ENCODE peak calls at places on chromosomes 11 and 22, in nine cellular contexts. One of them, this sample, is unnamed.

GRCh38 chr11:352456-353180 is 16.7 kb upstream of the B4GALNT4 start:
- DNase-seq in tibial nerve: no peak
- DNase-seq in memory B cell: no peak
- DNase-seq in RPMI7951: no peak
- DNase-seq in mesothelial cell of epicardium: no peak
- DNase-seq in stimulated activated CD4-positive, alpha-beta T cell treated with anti-CD3 and anti-CD28 coated beads, Interleukin-1b, Interleukin-23, amount 100 ng/mL, for 1 hour: no peak
- DNase-seq in A549: no peak
- DNase-seq in fibroblast of the conjunctiva: no peak
- DNase-seq in activated naive CD8-positive, alpha-beta T cell treated with anti-CD3 and anti-CD28 coated beads, Interleukin-2, amount 50 U/mL, for 24 hours: no peak
- DNase-seq in this sample: no peak

GRCh38 chr11:10943968-10944367 is 86.1 kb upstream of the ZBED5 start:
- DNase-seq in stimulated activated CD4-positive, alpha-beta T cell treated with anti-CD3 and anti-CD28 coated beads, Interleukin-1b, Interleukin-23, amount 100 ng/mL, for 1 hour: no peak
- DNase-seq in activated naive CD8-positive, alpha-beta T cell treated with anti-CD3 and anti-CD28 coated beads, Interleukin-2, amount 50 U/mL, for 24 hours: no peak
- DNase-seq in fibroblast of the conjunctiva: no peak
- DNase-seq in memory B cell: no peak
- DNase-seq in tibial nerve: no peak
- DNase-seq in mesothelial cell of epicardium: no peak
- DNase-seq in A549: no peak
- DNase-seq in RPMI7951: no peak
- DNase-seq in this sample: no peak

GRCh38 chr22:38144025-38144405 is 33.5 kb upstream of the BAIAP2L2 start:
- DNase-seq in fibroblast of the conjunctiva: no peak
- DNase-seq in memory B cell: no peak
- DNase-seq in A549: peak
- DNase-seq in stimulated activated CD4-positive, alpha-beta T cell treated with anti-CD3 and anti-CD28 coated beads, Interleukin-1b, Interleukin-23, amount 100 ng/mL, for 1 hour: no peak
- DNase-seq in tibial nerve: no peak
- DNase-seq in mesothelial cell of epicardium: no peak
- DNase-seq in activated naive CD8-positive, alpha-beta T cell treated with anti-CD3 and anti-CD28 coated beads, Interleukin-2, amount 50 U/mL, for 24 hours: no peak
- DNase-seq in RPMI7951: no peak
- DNase-seq in this sample: no peak

GRCh38 chr22:20422271-20422958 is 15.2 kb downstream of the SCARF2 start:
- DNase-seq in RPMI7951: peak
- DNase-seq in A549: no peak
- DNase-seq in activated naive CD8-positive, alpha-beta T cell treated with anti-CD3 and anti-CD28 coated beads, Interleukin-2, amount 50 U/mL, for 24 hours: no peak
- DNase-seq in fibroblast of the conjunctiva: peak
- DNase-seq in tibial nerve: no peak
- DNase-seq in memory B cell: no peak
- DNase-seq in stimulated activated CD4-positive, alpha-beta T cell treated with anti-CD3 and anti-CD28 coated beads, Interleukin-1b, Interleukin-23, amount 100 ng/mL, for 1 hour: no peak
- DNase-seq in mesothelial cell of epicardium: no peak
- DNase-seq in this sample: no peak

GRCh38 chr11:107770546-107770945 is 58.7 kb upstream of the SLN start:
- DNase-seq in stimulated activated CD4-positive, alpha-beta T cell treated with anti-CD3 and anti-CD28 coated beads, Interleukin-1b, Interleukin-23, amount 100 ng/mL, for 1 hour: no peak
- DNase-seq in mesothelial cell of epicardium: no peak
- DNase-seq in A549: no peak
- DNase-seq in RPMI7951: peak
- DNase-seq in tibial nerve: no peak
- DNase-seq in activated naive CD8-positive, alpha-beta T cell treated with anti-CD3 and anti-CD28 coated beads, Interleukin-2, amount 50 U/mL, for 24 hours: no peak
- DNase-seq in fibroblast of the conjunctiva: no peak
- DNase-seq in memory B cell: no peak
- DNase-seq in this sample: no peak

GRCh38 chr11:92796744-92797143 is 172.7 kb upstream of the MTNR1B start:
- DNase-seq in RPMI7951: no peak
- DNase-seq in tibial nerve: no peak
- DNase-seq in memory B cell: no peak
- DNase-seq in activated naive CD8-positive, alpha-beta T cell treated with anti-CD3 and anti-CD28 coated beads, Interleukin-2, amount 50 U/mL, for 24 hours: no peak
- DNase-seq in stimulated activated CD4-positive, alpha-beta T cell treated with anti-CD3 and anti-CD28 coated beads, Interleukin-1b, Interleukin-23, amount 100 ng/mL, for 1 hour: no peak
- DNase-seq in mesothelial cell of epicardium: no peak
- DNase-seq in fibroblast of the conjunctiva: no peak
- DNase-seq in A549: no peak
- DNase-seq in this sample: no peak

GRCh38 chr22:35894464-35894878 is 134.2 kb downstream of the RBFOX2 start:
- DNase-seq in A549: no peak
- DNase-seq in fibroblast of the conjunctiva: no peak
- DNase-seq in stimulated activated CD4-positive, alpha-beta T cell treated with anti-CD3 and anti-CD28 coated beads, Interleukin-1b, Interleukin-23, amount 100 ng/mL, for 1 hour: no peak
- DNase-seq in tibial nerve: peak
- DNase-seq in activated naive CD8-positive, alpha-beta T cell treated with anti-CD3 and anti-CD28 coated beads, Interleukin-2, amount 50 U/mL, for 24 hours: no peak
- DNase-seq in RPMI7951: no peak
- DNase-seq in memory B cell: no peak
- DNase-seq in mesothelial cell of epicardium: no peak
- DNase-seq in this sample: no peak

GRCh38 chr11:85685131-85685819 is 720 bp downstream of the CCDC89 start:
- DNase-seq in RPMI7951: no peak
- DNase-seq in mesothelial cell of epicardium: no peak
- DNase-seq in memory B cell: no peak
- DNase-seq in activated naive CD8-positive, alpha-beta T cell treated with anti-CD3 and anti-CD28 coated beads, Interleukin-2, amount 50 U/mL, for 24 hours: no peak
- DNase-seq in fibroblast of the conjunctiva: no peak
- DNase-seq in A549: no peak
- DNase-seq in tibial nerve: no peak
- DNase-seq in stimulated activated CD4-positive, alpha-beta T cell treated with anti-CD3 and anti-CD28 coated beads, Interleukin-1b, Interleukin-23, amount 100 ng/mL, for 1 hour: no peak
- DNase-seq in this sample: no peak

GRCh38 chr11:29012507-29012906 is 904.3 kb downstream of the METTL15 start:
- DNase-seq in activated naive CD8-positive, alpha-beta T cell treated with anti-CD3 and anti-CD28 coated beads, Interleukin-2, amount 50 U/mL, for 24 hours: no peak
- DNase-seq in memory B cell: no peak
- DNase-seq in A549: no peak
- DNase-seq in tibial nerve: no peak
- DNase-seq in RPMI7951: no peak
- DNase-seq in fibroblast of the conjunctiva: no peak
- DNase-seq in mesothelial cell of epicardium: no peak
- DNase-seq in stimulated activated CD4-positive, alpha-beta T cell treated with anti-CD3 and anti-CD28 coated beads, Interleukin-1b, Interleukin-23, amount 100 ng/mL, for 1 hour: no peak
- DNase-seq in this sample: no peak

GRCh38 chr22:46148885-46149492 is 1.3 kb upstream of the PPARA start:
- DNase-seq in A549: no peak
- DNase-seq in memory B cell: peak
- DNase-seq in mesothelial cell of epicardium: no peak
- DNase-seq in stimulated activated CD4-positive, alpha-beta T cell treated with anti-CD3 and anti-CD28 coated beads, Interleukin-1b, Interleukin-23, amount 100 ng/mL, for 1 hour: no peak
- DNase-seq in activated naive CD8-positive, alpha-beta T cell treated with anti-CD3 and anti-CD28 coated beads, Interleukin-2, amount 50 U/mL, for 24 hours: no peak
- DNase-seq in fibroblast of the conjunctiva: no peak
- DNase-seq in tibial nerve: peak
- DNase-seq in RPMI7951: no peak
- DNase-seq in this sample: no peak

GRCh38 chr11:61787928-61788491 is 4.4 kb downstream of the TMEM258 start:
- DNase-seq in RPMI7951: peak
- DNase-seq in memory B cell: no peak
- DNase-seq in A549: peak
- DNase-seq in activated naive CD8-positive, alpha-beta T cell treated with anti-CD3 and anti-CD28 coated beads, Interleukin-2, amount 50 U/mL, for 24 hours: peak
- DNase-seq in tibial nerve: no peak
- DNase-seq in stimulated activated CD4-positive, alpha-beta T cell treated with anti-CD3 and anti-CD28 coated beads, Interleukin-1b, Interleukin-23, amount 100 ng/mL, for 1 hour: no peak
- DNase-seq in mesothelial cell of epicardium: no peak
- DNase-seq in fibroblast of the conjunctiva: peak
- DNase-seq in this sample: peak

GRCh38 chr22:25051983-25052710 is 99.6 kb downstream of the KIAA1671 start:
- DNase-seq in A549: no peak
- DNase-seq in RPMI7951: peak
- DNase-seq in activated naive CD8-positive, alpha-beta T cell treated with anti-CD3 and anti-CD28 coated beads, Interleukin-2, amount 50 U/mL, for 24 hours: no peak
- DNase-seq in tibial nerve: no peak
- DNase-seq in stimulated activated CD4-positive, alpha-beta T cell treated with anti-CD3 and anti-CD28 coated beads, Interleukin-1b, Interleukin-23, amount 100 ng/mL, for 1 hour: no peak
- DNase-seq in memory B cell: no peak
- DNase-seq in fibroblast of the conjunctiva: no peak
- DNase-seq in mesothelial cell of epicardium: no peak
- DNase-seq in this sample: no peak

GRCh38 chr22:37472418-37473006 is 13.7 kb downstream of the MFNG start:
- DNase-seq in activated naive CD8-positive, alpha-beta T cell treated with anti-CD3 and anti-CD28 coated beads, Interleukin-2, amount 50 U/mL, for 24 hours: peak
- DNase-seq in stimulated activated CD4-positive, alpha-beta T cell treated with anti-CD3 and anti-CD28 coated beads, Interleukin-1b, Interleukin-23, amount 100 ng/mL, for 1 hour: no peak
- DNase-seq in memory B cell: peak
- DNase-seq in tibial nerve: no peak
- DNase-seq in RPMI7951: no peak
- DNase-seq in A549: peak
- DNase-seq in fibroblast of the conjunctiva: no peak
- DNase-seq in mesothelial cell of epicardium: no peak
- DNase-seq in this sample: no peak

GRCh38 chr11:69171476-69171875 is 15.7 kb downstream of the SMIM38 start:
- DNase-seq in activated naive CD8-positive, alpha-beta T cell treated with anti-CD3 and anti-CD28 coated beads, Interleukin-2, amount 50 U/mL, for 24 hours: no peak
- DNase-seq in stimulated activated CD4-positive, alpha-beta T cell treated with anti-CD3 and anti-CD28 coated beads, Interleukin-1b, Interleukin-23, amount 100 ng/mL, for 1 hour: no peak
- DNase-seq in memory B cell: no peak
- DNase-seq in A549: no peak
- DNase-seq in RPMI7951: no peak
- DNase-seq in mesothelial cell of epicardium: no peak
- DNase-seq in fibroblast of the conjunctiva: no peak
- DNase-seq in tibial nerve: no peak
- DNase-seq in this sample: no peak